ENCODE peak calls at places on chromosome 11, in seven cellular contexts. X is A549, V is K562, Z is GM12878, G is GM23338, C is SK-N-SH, A is HepG2. P is an unnamed sample. For H3K4me1, the result is how much of the 10 kb centered on the place peaks cover.

GRCh38 chr11:7604331-7604973 is 68.8 kb downstream of the CYB5R2 start:
- DNase-seq in C (no peak), G (no peak), V (no peak), X (peak), Z (no peak), A (no peak), P (no peak)

GRCh38 chr11:98069861-98070260 is 950.9 kb upstream of the CNTN5 start:
- DNase-seq in C (no peak), Z (no peak), V (no peak), A (no peak), X (no peak), G (peak), P (no peak)

GRCh38 chr11:11580831-11581492 is 40.8 kb downstream of the GALNT18 start:
- DNase-seq in C (peak), X (no peak), G (no peak), A (no peak), Z (no peak), V (no peak), P (no peak)

GRCh38 chr11:73963861-73964260 is 13.0 kb downstream of the DNAJB13 start:
- DNase-seq in V (no peak), X (no peak), A (no peak), Z (no peak), G (no peak), C (no peak), P (no peak)

GRCh38 chr11:134120921-134121526 is 52.2 kb downstream of the JAM3 start:
- DNase-seq in G (no peak), C (peak), V (no peak), Z (no peak), A (no peak), X (no peak), P (no peak)

GRCh38 chr11:45163956-45164575 is 17.6 kb downstream of the PRDM11 start:
- DNase-seq in V (no peak), Z (no peak), C (no peak), X (no peak), G (no peak), A (no peak), P (no peak)

GRCh38 chr11:44893250-44894216 is 57.1 kb downstream of the TP53I11 start:
- DNase-seq in A (no peak), X (no peak), Z (no peak), C (peak), G (no peak), V (no peak), P (no peak)

GRCh38 chr11:122365545-122366380 is 249.7 kb upstream of the BLID start:
- DNase-seq in C (peak), G (no peak), A (no peak), X (no peak), V (no peak), Z (no peak), P (no peak)

DNA sequence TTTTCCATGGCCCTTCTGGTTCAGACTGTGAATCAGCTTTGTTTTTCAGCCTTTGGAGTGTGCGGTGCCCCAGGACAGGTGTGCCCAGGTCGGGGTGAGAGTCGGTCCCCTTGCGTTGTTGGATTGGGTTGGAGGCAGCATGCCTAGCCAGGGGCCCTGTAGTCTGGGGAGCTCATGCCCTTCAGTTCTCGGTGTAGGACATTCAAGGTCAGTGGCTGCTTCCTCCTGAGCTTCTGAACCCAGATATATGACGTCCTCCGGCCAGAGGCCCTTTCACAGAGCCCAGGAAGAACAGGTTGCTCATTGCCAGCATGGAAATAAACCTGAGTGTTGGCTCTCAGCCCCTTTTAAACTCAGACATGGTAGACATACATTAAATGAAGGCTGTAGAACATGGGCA is 2.7 kb downstream of the CSRP3 start:
- DNase-seq in Z (no peak), G (no peak), A (no peak), X (no peak), C (no peak), V (no peak), P (no peak)
- H3K4me1 ChIP-seq in Z (under half), G (under half), A (under half), X (under half), C (under half), V (under half), P (under half)

GRCh38 chr11:99822846-99823565 is 802.3 kb downstream of the CNTN5 start:
- DNase-seq in Z (no peak), V (no peak), C (no peak), G (no peak), A (no peak), X (peak), P (no peak)
- TF ChIP-seq REST in Z (no peak), V (no peak), C (no peak), G (no peak), A (no peak), X (no peak), P (no peak)

GRCh38 chr11:33904128-33904527 is 12.3 kb upstream of the LMO2 start:
- DNase-seq in X (no peak), V (no peak), A (no peak), G (no peak), C (no peak), Z (no peak), P (no peak)
- H3K4me1 ChIP-seq in X (under half), V (under half), A (under half), G (under half), C (under half), Z (under half), P (under half)

GRCh38 chr11:118252688-118253087 is 523 bp upstream of the MPZL3 start:
- DNase-seq in C (no peak), G (no peak), X (no peak), V (no peak), A (no peak), Z (no peak), P (no peak)

GRCh38 chr11:118247041-118247440 is 5.1 kb downstream of the MPZL3 start:
- DNase-seq in A (peak), V (no peak), C (no peak), G (no peak), X (no peak), Z (no peak), P (no peak)

DNA sequence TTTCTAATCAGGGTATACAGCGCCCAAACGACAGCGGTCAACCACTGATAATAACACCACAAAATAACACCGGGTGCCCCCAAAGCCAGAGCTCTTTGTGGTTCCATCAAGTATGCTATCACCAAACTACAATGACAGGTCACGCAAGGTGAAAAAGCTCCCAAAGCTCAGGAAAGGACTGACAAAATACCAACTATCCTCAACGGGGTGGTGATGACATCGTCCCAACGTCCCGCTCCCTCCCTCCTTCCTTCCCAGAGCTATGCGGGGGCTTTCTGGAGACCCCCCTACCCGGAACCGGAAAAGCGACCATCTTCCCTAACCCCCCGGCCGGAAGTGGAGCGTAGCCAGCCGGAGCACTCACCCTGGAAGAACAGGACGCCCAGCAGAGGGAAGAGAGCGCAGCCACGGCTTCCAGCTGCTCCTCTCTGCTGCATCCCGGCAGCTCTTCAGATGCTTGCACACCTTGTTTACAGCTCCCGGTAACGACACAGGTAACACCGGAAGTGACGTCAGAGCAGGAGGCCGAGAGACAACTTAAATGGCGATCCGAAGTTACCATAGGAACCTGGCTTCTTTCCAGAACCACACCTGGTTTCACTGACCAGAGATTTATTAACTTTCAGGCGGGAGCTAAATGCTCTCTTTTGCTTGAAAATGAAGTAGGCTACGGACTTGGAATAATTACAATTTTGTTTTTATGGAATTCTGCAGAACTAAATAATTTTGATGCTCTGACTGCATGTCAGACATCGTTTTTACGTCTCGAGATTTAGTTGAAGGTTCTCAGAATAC is at the start of gene MPZL3:
- DNase-seq in V (peak), X (peak), G (peak), A (peak), Z (peak), C (peak), P (peak)
- TF ChIP-seq REST in V (no peak), X (no peak), G (no peak), A (peak), Z (no peak), C (no peak), P (no peak)

P was measured in HCT116.